ENCODE peak calls at places on chromosomes 12 and 14, in nine cellular contexts. D, B, T, P, U, E, Q, J and X are unnamed samples.

GRCh38 chr14:59020382-59020781 is 168.1 kb upstream of the DAAM1 start:
- DNase-seq in D (no peak), U (peak; percentile 18), J (no peak), B (peak; percentile 52), E (no peak), T (no peak), Q (no peak), P (no peak), X (no peak)

GRCh38 chr14:35963209-35963608 is 137.1 kb downstream of the BRMS1L start:
- DNase-seq in B (peak; percentile 67), P (no peak), J (no peak), E (no peak), T (no peak), Q (no peak), D (no peak), U (peak; percentile 15), X (peak; percentile 45)

GRCh38 chr12:108849653-108850052 is 7.7 kb downstream of the SSH1 start:
- DNase-seq in U (no peak), J (no peak), Q (no peak), B (peak; percentile 52), P (no peak), T (no peak), D (no peak), E (no peak), X (no peak)

GRCh38 chr14:102683399-102684275 is 91.2 kb downstream of the RCOR1 start:
- DNase-seq in P (no peak), Q (no peak), T (peak; percentile 36), U (no peak), E (no peak), B (peak; percentile 65), D (no peak), J (no peak), X (peak; percentile 61)

GRCh38 chr12:67879937-67880336 is 109.3 kb upstream of the IFNG-AS1 start:
- DNase-seq in B (no peak), E (no peak), D (no peak), P (no peak), J (no peak), T (no peak), U (no peak), Q (no peak), X (no peak)

GRCh38 chr12:105967038-105967776 is 171.5 kb downstream of the NUAK1 start:
- DNase-seq in P (no peak), J (no peak), B (no peak), Q (no peak), D (no peak), E (no peak), T (no peak), U (no peak), X (no peak)

GRCh38 chr12:111152581-111152980 is 216.3 kb downstream of the PHETA1 start:
- DNase-seq in P (no peak), J (no peak), B (no peak), D (no peak), T (no peak), U (no peak), Q (no peak), E (no peak), X (no peak)

GRCh38 chr14:54564071-54564798 is 2.7 kb upstream of the SAMD4A start:
- DNase-seq in D (no peak), J (no peak), T (no peak), B (peak; percentile 63), P (no peak), U (no peak), E (no peak), Q (no peak), X (peak; percentile 36)

GRCh38 chr14:93332032-93332852 is 594 bp downstream of the BTBD7 start:
- DNase-seq in Q (peak; percentile 69), T (peak; percentile 74), B (peak; percentile 74), U (no peak), J (peak; percentile 38), D (no peak), E (no peak), P (peak; percentile 42), X (peak; percentile 40)

GRCh38 chr14:93333631-93334095 is 827 bp upstream of the BTBD7 start:
- DNase-seq in E (no peak), B (no peak), D (no peak), U (no peak), T (no peak), P (no peak), J (no peak), Q (no peak), X (no peak)

GRCh38 chr14:93337884-93338283 is 5.0 kb upstream of the BTBD7 start:
- DNase-seq in P (no peak), B (no peak), E (no peak), U (no peak), Q (no peak), J (no peak), T (no peak), D (no peak), X (no peak)

GRCh38 chr14:93332853-93333630 is at the start of gene BTBD7:
- DNase-seq in T (peak; percentile 96), U (peak; percentile 90), E (peak; percentile 93), B (peak; percentile 97), J (peak; percentile 91), D (peak; percentile 68), Q (peak; percentile 95), P (peak; percentile 90), X (peak; percentile 90)

DNA sequence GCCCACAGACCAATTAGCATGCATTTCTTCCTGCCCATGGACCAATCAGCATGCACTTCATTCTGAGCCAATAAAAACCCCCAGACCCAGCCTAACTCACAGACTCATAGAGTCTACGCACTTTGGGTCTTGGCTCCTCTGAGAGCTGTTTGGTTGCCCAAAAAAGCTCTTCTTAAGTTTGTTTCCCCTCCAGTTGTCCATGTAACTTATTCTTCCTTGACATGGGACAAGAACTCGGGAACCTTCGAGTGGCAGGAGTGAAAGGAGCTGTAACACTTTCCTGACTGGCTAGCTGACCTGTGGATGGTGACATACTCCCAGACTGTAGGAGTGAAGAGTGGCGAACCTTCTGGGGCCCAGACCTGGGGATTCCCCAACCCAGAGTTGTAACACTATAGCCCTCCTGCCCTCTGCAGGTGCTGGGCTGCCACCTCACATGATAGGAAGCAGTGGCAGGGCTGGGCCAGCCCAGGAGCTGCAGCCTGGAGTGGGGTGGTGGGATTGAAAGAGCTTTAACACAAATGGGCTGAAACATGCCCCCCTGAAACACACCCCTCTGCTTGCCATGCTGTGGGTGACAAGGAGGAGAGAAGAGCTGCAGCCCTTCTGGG is 4.4 kb upstream of the BTBD7 start:
- DNase-seq in U (no peak), J (no peak), Q (no peak), E (no peak), B (peak; percentile 51), T (no peak), P (no peak), D (no peak), X (no peak)
- TF ChIP-seq POLR2AphosphoS5 in U (no peak), J (no peak), Q (no peak), E (no peak), B (no peak), T (no peak), P (no peak), D (no peak), X (no peak)

GRCh38 chr12:64682572-64683277 is 72.4 kb downstream of the RASSF3 start:
- DNase-seq in J (no peak), U (no peak), T (no peak), Q (no peak), D (no peak), P (no peak), E (no peak), B (peak; percentile 56), X (no peak)
- TF ChIP-seq POLR2AphosphoS5 in J (no peak), U (no peak), T (peak; percentile 97), Q (no peak), D (no peak), P (no peak), E (no peak), B (no peak), X (no peak)

GRCh38 chr12:95815635-95816212 is 25.2 kb upstream of the NTN4 start:
- DNase-seq in Q (no peak), P (no peak), J (no peak), D (no peak), U (no peak), T (no peak), B (peak; percentile 46), E (no peak), X (peak; percentile 36)

DNA sequence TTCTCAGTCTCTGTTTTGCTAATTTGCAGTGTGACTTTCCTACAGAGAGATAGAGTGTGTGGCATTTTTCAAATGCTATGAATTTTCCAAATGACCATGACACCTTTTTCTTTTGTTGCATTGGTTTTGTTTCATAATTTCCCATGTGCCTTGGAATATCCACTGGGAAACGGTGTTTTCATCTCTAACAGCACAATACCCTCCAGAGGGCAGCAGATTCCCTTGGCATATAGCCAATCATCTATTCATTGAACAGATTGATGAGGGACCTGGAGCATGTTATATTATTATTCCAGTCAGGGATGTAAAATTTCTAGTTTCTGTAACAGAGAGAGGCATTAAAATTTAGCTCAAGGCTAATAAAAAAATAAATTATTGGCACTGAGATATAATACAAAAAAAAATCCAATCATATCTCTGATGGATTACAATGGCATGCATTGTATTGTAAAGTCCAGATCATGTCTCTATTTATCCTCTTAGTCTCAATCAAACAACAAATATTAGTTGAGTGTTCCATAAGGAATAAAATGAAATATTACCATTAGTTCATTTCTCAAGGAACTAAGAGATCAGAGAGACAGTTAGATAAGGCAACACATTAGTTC is 29.6 kb upstream of the NTN4 start:
- DNase-seq in T (peak; percentile 63), J (no peak), U (peak; percentile 41), D (no peak), Q (no peak), B (peak; percentile 64), E (no peak), P (peak; percentile 47), X (peak; percentile 62)
- TF ChIP-seq POLR2AphosphoS5 in T (no peak), J (no peak), U (peak; percentile 64), D (no peak), Q (no peak), B (no peak), E (no peak), P (peak; percentile 54), X (no peak)

GRCh38 chr12:121579190-121579791 is 1.5 kb downstream of the KDM2B start:
- DNase-seq in B (peak; percentile 73), T (peak; percentile 41), D (no peak), J (peak; percentile 56), E (no peak), Q (peak; percentile 60), P (peak; percentile 11), U (no peak), X (no peak)

GRCh38 chr12:121582583-121583333 is 1.9 kb upstream of the KDM2B start:
- DNase-seq in B (peak; percentile 98), Q (no peak), T (no peak), E (no peak), D (no peak), P (no peak), U (no peak), J (no peak), X (peak; percentile 86)

GRCh38 chr12:121579981-121580868 is 598 bp downstream of the KDM2B start:
- DNase-seq in E (peak; percentile 71), U (no peak), T (peak; percentile 78), B (peak; percentile 92), P (peak; percentile 72), J (no peak), D (no peak), Q (peak; percentile 73), X (peak; percentile 34)

GRCh38 chr12:121580959-121581680 is at the start of gene KDM2B:
- DNase-seq in D (no peak), Q (peak; percentile 57), T (peak; percentile 44), B (peak; percentile 73), J (no peak), U (no peak), E (no peak), P (peak; percentile 9), X (peak; percentile 63)

DNA sequence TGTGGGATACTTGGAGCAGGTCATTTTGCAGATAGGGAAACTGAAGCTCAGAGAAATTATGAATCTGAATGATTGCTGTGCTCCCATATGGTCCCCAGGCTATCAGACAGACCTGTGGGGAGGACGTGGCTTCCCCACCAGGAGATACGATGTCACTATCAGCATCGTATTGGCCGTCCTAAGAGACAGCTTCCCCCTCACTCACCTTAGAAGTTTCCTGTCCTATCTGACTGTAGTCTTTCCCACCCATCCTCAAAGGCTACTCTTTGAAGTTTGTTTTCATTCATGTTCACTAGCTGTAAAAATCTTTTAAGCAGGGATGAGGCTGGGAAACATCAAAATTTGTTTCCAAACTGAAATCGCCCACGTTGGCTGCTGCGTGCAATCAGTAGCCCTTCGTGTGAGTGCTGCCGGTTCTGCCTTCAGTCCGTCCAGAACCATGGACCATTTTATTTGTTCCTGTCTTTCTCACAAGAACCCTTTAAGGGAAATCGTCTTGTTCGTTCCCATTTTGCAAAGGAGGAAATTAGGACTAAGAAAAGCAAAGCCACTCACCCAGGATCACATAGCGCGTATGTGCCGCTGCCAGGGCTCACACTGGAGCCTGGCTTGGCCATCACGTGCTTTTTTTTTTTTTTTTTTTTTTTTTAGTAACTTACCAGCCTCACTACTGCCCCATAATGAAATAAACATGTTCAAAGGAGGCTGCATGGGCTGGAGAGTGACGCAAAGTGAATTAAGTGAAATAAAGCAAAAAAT is 1.0 kb upstream of the KDM2B start:
- DNase-seq in U (no peak), P (no peak), Q (peak; percentile 36), D (no peak), E (no peak), B (no peak), T (peak; percentile 36), J (no peak), X (no peak)
- TF ChIP-seq POLR2AphosphoS5 in U (no peak), P (no peak), Q (peak; percentile 18), D (no peak), E (no peak), B (no peak), T (peak; percentile 11), J (no peak), X (no peak)